ENCODE peak calls at places on chromosomes 2 and 18, in eight cellular contexts. K is astrocyte of the spinal cord, B is GM12878, U is astrocyte of the cerebellum, O is right lobe of liver, D is pancreas, S is Peyer's patch, G is fibroblast of the aortic adventitia. Z is an unnamed sample.

GRCh38 chr18:70256994-70257393 is 31.9 kb upstream of the SOCS6 start:
- DNase-seq in K (no peak), B (no peak), U (no peak), O (no peak), D (no peak), S (no peak), G (no peak), Z (no peak)

GRCh38 chr2:219947575-219947974 is 320.1 kb downstream of the SLC4A3 start:
- DNase-seq in K (peak), B (no peak), U (no peak), O (no peak), D (no peak), S (no peak), G (peak), Z (no peak)

GRCh38 chr2:160411167-160411566 is 82.4 kb downstream of the RBMS1 start:
- DNase-seq in K (no peak), B (no peak), U (no peak), O (no peak), D (no peak), S (peak), G (peak), Z (no peak)

GRCh38 chr2:205494856-205495255 is 187.4 kb upstream of the NRP2 start:
- DNase-seq in K (no peak), B (no peak), U (no peak), O (no peak), D (no peak), S (no peak), G (no peak), Z (no peak)

GRCh38 chr2:117935436-117935835 is 78.4 kb downstream of the CCDC93 start:
- DNase-seq in K (no peak), B (no peak), U (no peak), O (no peak), D (no peak), S (no peak), G (no peak), Z (peak)

GRCh38 chr18:74836296-74837139 is 238.8 kb downstream of the ZNF407 start:
- DNase-seq in K (peak), B (no peak), U (no peak), O (no peak), D (peak), S (no peak), G (peak), Z (no peak)

GRCh38 chr2:239268082-239268481 is 132.7 kb downstream of the HDAC4 start:
- DNase-seq in K (no peak), B (no peak), U (no peak), O (peak), D (peak), S (peak), G (no peak), Z (no peak)

GRCh38 chr18:57885931-57886330 is 82.8 kb upstream of the ATP8B1 start:
- DNase-seq in K (no peak), B (no peak), U (no peak), O (no peak), D (no peak), S (no peak), G (no peak), Z (no peak)

GRCh38 chr2:112836695-112837117 is at the start of gene IL1B:
- DNase-seq in K (peak), B (no peak), U (no peak), O (no peak), D (no peak), S (no peak), G (peak), Z (no peak)

GRCh38 chr2:172639823-172640222 is 83.9 kb downstream of the PDK1 start:
- DNase-seq in K (peak), B (no peak), U (peak), O (no peak), D (no peak), S (no peak), G (peak), Z (no peak)

DNA sequence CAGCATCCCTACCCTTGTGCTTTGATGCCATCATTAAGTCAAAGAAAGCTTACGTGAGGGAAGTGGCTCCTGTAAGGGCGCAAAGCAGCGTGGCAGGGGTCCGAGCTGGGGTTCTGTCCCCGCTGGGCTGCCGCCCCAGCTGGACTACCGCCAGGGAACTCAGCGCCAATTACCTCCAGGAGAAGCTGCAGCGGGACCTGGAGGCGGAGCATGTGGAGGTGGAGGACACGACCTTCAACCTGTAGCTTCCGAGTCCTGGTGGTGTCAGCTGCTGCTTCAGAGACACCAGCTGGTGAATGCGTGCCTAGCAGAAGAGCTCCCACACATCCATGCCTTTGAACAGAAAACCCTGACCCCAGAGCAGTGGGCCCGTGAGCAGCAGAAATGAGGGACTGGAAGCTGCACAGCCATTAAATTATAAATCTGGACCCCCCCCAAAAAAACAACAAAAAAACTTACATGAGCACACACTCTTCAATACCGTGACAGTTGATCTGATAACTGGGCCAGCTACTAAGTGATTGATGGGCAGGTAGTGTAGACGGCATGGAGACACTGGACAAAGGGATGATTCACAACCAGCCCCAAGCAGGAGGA is 20.1 kb upstream of the YES1 start:
- DNase-seq in K (no peak), B (no peak), U (no peak), O (peak), D (peak), S (peak), G (no peak), Z (peak)
- TF ChIP-seq CTCF in K (peak), B (peak), U (no peak), O (peak), D (no peak), S (no peak), G (no peak), Z (no peak)

DNA sequence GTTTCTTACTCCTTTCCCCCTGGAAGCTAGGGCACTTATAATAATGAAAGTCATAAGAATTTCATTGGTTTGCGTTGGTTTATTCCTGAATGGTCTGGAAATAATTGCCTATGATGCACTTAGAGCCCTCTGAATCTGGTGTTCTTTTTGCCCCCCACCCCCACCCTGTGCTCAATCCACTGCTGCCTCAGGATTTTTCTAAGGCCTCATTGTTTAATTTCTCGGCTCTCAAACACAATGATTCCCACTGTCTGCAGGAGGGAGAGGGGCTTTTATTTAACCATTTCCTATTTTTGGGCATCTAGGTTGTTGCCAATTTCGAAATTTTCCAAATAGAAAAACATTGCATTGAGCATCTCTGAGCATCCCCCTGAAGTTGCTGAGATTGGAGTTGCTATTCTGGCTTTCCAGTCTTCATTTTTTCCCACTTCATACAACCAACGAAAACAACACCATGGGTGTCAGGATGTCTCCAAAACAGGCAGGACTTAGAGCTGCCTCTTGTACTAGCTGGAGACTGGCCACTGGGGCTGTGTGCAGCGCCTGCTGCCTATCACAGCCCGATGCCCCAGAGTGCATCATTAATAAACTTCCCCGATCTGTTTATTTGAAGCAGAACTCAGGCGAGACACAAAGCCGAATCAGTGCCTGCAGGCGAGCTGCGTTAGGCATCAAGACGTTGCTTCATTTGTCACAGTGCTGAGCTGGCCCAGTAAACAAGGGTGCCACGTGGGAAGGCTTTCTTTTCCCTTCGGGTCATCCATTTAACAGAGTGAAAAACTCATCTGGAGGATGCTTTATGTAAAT is 1.8 kb upstream of the PCARE start:
- DNase-seq in K (no peak), B (no peak), U (no peak), O (no peak), D (no peak), S (no peak), G (no peak), Z (no peak)
- TF ChIP-seq CTCF in K (no peak), B (no peak), U (no peak), O (no peak), D (no peak), S (no peak), G (no peak), Z (no peak)

GRCh38 chr2:232367591-232368233 is 10.8 kb upstream of the ALPP start:
- DNase-seq in K (no peak), B (no peak), U (no peak), O (no peak), D (peak), S (peak), G (no peak), Z (peak)
- TF ChIP-seq CTCF in K (no peak), B (peak), U (no peak), O (no peak), D (no peak), S (no peak), G (no peak), Z (peak)

GRCh38 chr2:200658278-200658864 is 72.6 kb downstream of the AOX1 start:
- DNase-seq in K (no peak), B (no peak), U (no peak), O (no peak), D (no peak), S (no peak), G (peak), Z (no peak)
- TF ChIP-seq CTCF in K (no peak), B (no peak), U (no peak), O (no peak), D (no peak), S (no peak), G (no peak), Z (no peak)

GRCh38 chr2:235762832-235763598 is 269.2 kb downstream of the AGAP1 start:
- DNase-seq in K (no peak), B (no peak), U (no peak), O (no peak), D (no peak), S (no peak), G (no peak), Z (no peak)
- TF ChIP-seq CTCF in K (peak), B (no peak), U (peak), O (no peak), D (no peak), S (no peak), G (no peak), Z (no peak)

Z was measured in glutamatergic neuron.